ENCODE peak calls at places on chromosomes 1 and 21, in seven cellular contexts. K, G, X, A, Z, Y and E are unnamed samples.

GRCh38 chr1:38041941-38042834 is 4.4 kb downstream of the POU3F1 start:
- DNase-seq in K (no peak), G (no peak), X (no peak), A (no peak), Z (no peak), Y (no peak), E (no peak)

GRCh38 chr1:69223156-69223555 is 344.6 kb upstream of the LRRC7 start:
- DNase-seq in K (no peak), G (no peak), X (no peak), A (no peak), Z (no peak), Y (no peak), E (no peak)

GRCh38 chr1:52927219-52928082 is at the start of gene SCP2:
- DNase-seq in K (peak), G (peak), X (peak), A (peak), Z (peak), Y (peak), E (peak)

GRCh38 chr1:171803461-171804022 is 22.1 kb downstream of the METTL13 start:
- DNase-seq in K (no peak), G (no peak), X (no peak), A (no peak), Z (no peak), Y (no peak), E (no peak)

GRCh38 chr1:186960866-186961265 is 132.1 kb downstream of the PLA2G4A start:
- DNase-seq in K (no peak), G (no peak), X (no peak), A (no peak), Z (no peak), Y (no peak), E (no peak)

GRCh38 chr1:240171907-240172306 is 80.2 kb downstream of the FMN2 start:
- DNase-seq in K (no peak), G (no peak), X (no peak), A (no peak), Z (no peak), Y (no peak), E (no peak)

GRCh38 chr1:226457307-226457712 is 49.4 kb upstream of the PARP1 start:
- DNase-seq in K (no peak), G (peak), X (no peak), A (no peak), Z (peak), Y (no peak), E (no peak)

GRCh38 chr1:52595061-52595460 is 7.1 kb upstream of the GPX7 start:
- DNase-seq in K (no peak), G (no peak), X (no peak), A (no peak), Z (no peak), Y (no peak), E (no peak)

GRCh38 chr1:80349218-80349617 is 1342.7 kb upstream of the ADGRL4 start:
- DNase-seq in K (no peak), G (no peak), X (no peak), A (no peak), Z (no peak), Y (no peak), E (no peak)

GRCh38 chr1:162536511-162536910 is 25.0 kb upstream of the UAP1 start:
- DNase-seq in K (peak), G (no peak), X (peak), A (peak), Z (no peak), Y (no peak), E (peak)

GRCh38 chr1:112626193-112626592 is 6.6 kb downstream of the CAPZA1 start:
- DNase-seq in K (no peak), G (no peak), X (no peak), A (no peak), Z (no peak), Y (no peak), E (no peak)

GRCh38 chr1:23936481-23937176 is 23.0 kb upstream of the PNRC2 start:
- DNase-seq in K (no peak), G (no peak), X (no peak), A (no peak), Z (no peak), Y (no peak), E (peak)

GRCh38 chr1:211324992-211325775 is 1.4 kb upstream of the TRAF5 start:
- DNase-seq in K (no peak), G (no peak), X (no peak), A (no peak), Z (no peak), Y (no peak), E (no peak)

GRCh38 chr1:234941711-234942320 is 186.8 kb downstream of the TOMM20 start:
- DNase-seq in K (no peak), G (no peak), X (no peak), A (peak), Z (no peak), Y (no peak), E (peak)

GRCh38 chr1:12436817-12437599 is 181.0 kb downstream of the DHRS3 start:
- DNase-seq in K (peak), G (no peak), X (peak), A (peak), Z (no peak), Y (no peak), E (peak)

GRCh38 chr1:105427543-105427942 is 1628.9 kb upstream of the PRMT6 start:
- DNase-seq in K (no peak), G (no peak), X (peak), A (no peak), Z (no peak), Y (no peak), E (no peak)

GRCh38 chr1:39539252-39539790 is 37.3 kb downstream of the PABPC4 start:
- DNase-seq in K (peak), G (peak), X (peak), A (peak), Z (peak), Y (peak), E (peak)

GRCh38 chr1:3261007-3261968 is 192.3 kb downstream of the PRDM16 start:
- DNase-seq in K (no peak), G (no peak), X (no peak), A (peak), Z (no peak), Y (no peak), E (no peak)

GRCh38 chr1:1577367-1578011 is 2.8 kb upstream of the SSU72 start:
- DNase-seq in K (no peak), G (no peak), X (no peak), A (no peak), Z (no peak), Y (peak), E (no peak)

GRCh38 chr1:212667223-212668139 is 32.2 kb downstream of the BATF3 start:
- DNase-seq in K (peak), G (peak), X (peak), A (peak), Z (peak), Y (no peak), E (peak)

GRCh38 chr1:59071289-59071688 is 225.6 kb upstream of the FGGY start:
- DNase-seq in K (no peak), G (peak), X (peak), A (no peak), Z (no peak), Y (peak), E (no peak)

GRCh38 chr1:174296309-174296708 is 137.0 kb downstream of the RABGAP1L start:
- DNase-seq in K (no peak), G (no peak), X (no peak), A (no peak), Z (no peak), Y (no peak), E (no peak)

GRCh38 chr1:174301295-174302077 is 142.2 kb downstream of the RABGAP1L start:
- DNase-seq in K (no peak), G (no peak), X (no peak), A (no peak), Z (no peak), Y (no peak), E (no peak)

GRCh38 chr1:174297351-174297750 is 138.0 kb downstream of the RABGAP1L start:
- DNase-seq in K (no peak), G (no peak), X (no peak), A (no peak), Z (no peak), Y (no peak), E (no peak)
- TF ChIP-seq CTCF in K (no peak), G (no peak), X (no peak), A (no peak), Z (no peak), Y (no peak), E (no peak)

DNA sequence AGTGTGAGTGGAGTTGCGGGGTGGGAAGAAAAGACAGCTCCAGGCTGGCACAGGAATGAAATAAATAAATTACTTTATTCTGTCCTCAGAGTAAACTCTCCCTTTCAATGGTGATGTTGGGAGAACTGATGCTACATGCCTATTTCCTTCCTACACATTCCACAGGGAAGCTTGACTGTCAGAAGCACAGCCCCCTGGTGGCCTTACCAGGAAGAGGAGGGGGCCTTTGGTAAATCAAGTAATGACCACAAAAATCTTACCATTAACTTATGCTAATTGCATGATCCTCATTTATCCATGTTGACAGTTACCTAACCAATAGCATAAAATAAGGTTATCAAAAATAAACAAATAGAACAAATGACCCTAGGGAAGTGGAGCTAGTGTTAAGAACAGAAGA is 605.0 kb upstream of the PKN2 start:
- DNase-seq in K (no peak), G (no peak), X (peak), A (peak), Z (peak), Y (no peak), E (no peak)
- TF ChIP-seq CTCF in K (no peak), G (no peak), X (peak), A (peak), Z (peak), Y (no peak), E (peak)

DNA sequence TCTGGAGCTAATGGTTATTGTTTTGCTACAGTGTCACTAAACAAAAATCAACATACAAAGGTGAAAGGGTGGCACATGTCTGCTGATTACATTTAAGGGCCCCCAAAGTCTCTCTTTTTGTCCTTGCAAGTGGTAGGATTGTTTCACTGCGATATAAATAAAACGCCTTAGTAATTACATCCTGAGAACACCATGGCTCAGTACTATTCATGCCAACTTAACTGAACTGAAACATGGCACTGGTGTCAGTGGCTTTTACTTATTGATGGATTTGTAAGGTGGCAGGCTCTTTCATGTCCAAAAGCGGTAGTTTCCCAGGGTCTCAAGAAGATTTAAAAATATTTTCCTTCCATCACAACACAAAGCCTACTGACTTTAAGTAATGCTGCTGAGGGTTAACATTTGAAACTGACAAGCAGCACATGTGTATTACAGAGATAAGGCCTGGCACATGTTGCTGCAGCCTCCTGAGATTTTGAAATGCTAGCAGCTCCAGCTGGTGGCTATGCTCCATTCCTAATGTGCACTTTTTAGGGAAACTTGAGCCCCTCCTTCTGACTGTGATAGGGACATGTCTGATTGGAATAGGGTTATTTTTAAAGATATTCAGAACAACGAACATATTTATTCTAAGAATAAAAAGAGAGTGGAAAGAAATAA is 86.8 kb downstream of the ATP1B1 start:
- DNase-seq in K (no peak), G (no peak), X (no peak), A (peak), Z (no peak), Y (no peak), E (no peak)
- TF ChIP-seq CTCF in K (no peak), G (no peak), X (no peak), A (no peak), Z (no peak), Y (no peak), E (no peak)

GRCh38 chr1:219544163-219544846 is 68.6 kb downstream of the ZC3H11B start:
- DNase-seq in K (no peak), G (no peak), X (peak), A (peak), Z (no peak), Y (no peak), E (no peak)
- TF ChIP-seq CTCF in K (no peak), G (peak), X (peak), A (peak), Z (no peak), Y (no peak), E (no peak)

GRCh38 chr1:178300350-178300699 is 196.4 kb downstream of the CLEC20A start:
- DNase-seq in K (no peak), G (no peak), X (no peak), A (no peak), Z (no peak), Y (no peak), E (no peak)

GRCh38 chr1:178291166-178291565 is 197.3 kb downstream of the RASAL2 start:
- DNase-seq in K (no peak), G (no peak), X (no peak), A (no peak), Z (no peak), Y (no peak), E (no peak)

GRCh38 chr1:178294654-178295053 is 200.8 kb downstream of the RASAL2 start:
- DNase-seq in K (no peak), G (no peak), X (no peak), A (no peak), Z (no peak), Y (no peak), E (no peak)
- TF ChIP-seq CTCF in K (no peak), G (no peak), X (no peak), A (no peak), Z (peak), Y (no peak), E (peak)

GRCh38 chr21:28834335-28835238 is 158.1 kb downstream of the LTN1 start:
- DNase-seq in K (no peak), G (no peak), X (no peak), A (no peak), Z (no peak), Y (peak), E (no peak)
- TF ChIP-seq CTCF in K (no peak), G (no peak), X (no peak), A (no peak), Z (no peak), Y (no peak), E (peak)

GRCh38 chr1:218996362-218996761 is 177.3 kb upstream of the LYPLAL1 start:
- DNase-seq in K (no peak), G (no peak), X (no peak), A (no peak), Z (no peak), Y (no peak), E (peak)
- TF ChIP-seq CTCF in K (no peak), G (no peak), X (no peak), A (no peak), Z (peak), Y (no peak), E (peak)

DNA sequence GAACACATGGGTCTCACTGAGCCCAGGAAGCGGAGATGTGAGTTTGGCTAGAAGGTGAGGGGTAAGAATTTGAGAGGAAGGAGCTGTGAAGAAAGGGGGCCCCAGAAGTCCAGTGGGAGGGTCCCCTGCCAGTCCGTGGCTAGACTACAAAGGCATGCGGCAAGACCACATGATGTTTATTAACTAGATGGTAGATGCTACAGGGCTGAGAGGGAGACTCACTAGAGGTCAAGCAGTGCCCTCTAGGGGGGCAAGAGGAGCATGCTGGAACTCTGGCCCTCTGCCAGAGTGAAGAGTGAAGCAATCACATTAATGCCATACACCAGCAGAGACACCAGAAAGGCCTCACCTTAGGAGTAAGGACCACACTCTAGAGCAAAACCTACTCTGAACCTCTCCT is 12.2 kb downstream of the KIAA0319L start:
- DNase-seq in K (peak), G (peak), X (no peak), A (no peak), Z (peak), Y (no peak), E (no peak)
- TF ChIP-seq CTCF in K (no peak), G (peak), X (peak), A (no peak), Z (no peak), Y (no peak), E (peak)

DNA sequence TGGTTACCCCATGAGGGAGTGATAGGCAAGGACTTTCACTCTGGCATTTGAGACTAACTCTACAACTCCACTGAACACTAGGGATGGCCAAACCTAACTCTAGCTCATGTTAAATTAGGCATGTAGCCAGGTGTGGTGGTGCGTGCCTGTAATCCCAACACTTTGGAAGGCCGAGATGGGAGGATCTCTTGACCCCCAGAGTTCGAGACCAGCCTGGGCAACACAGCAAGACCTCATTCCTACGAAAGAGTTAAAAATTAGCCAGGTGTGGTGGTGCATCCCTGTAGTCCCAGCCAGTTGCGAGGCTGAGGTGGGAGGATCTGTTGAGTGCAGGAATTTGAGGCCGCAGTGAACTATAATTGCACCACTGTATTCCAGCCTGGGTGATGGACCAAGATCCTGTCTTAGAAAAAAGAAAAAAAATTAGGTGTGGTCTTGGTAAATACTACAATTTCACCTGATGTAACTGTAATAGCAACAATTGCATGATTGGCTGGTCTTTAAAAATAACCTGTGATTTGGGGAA is 81.2 kb upstream of the ARHGAP29 start:
- DNase-seq in K (no peak), G (no peak), X (no peak), A (no peak), Z (no peak), Y (no peak), E (no peak)
- TF ChIP-seq CTCF in K (no peak), G (no peak), X (no peak), A (no peak), Z (no peak), Y (no peak), E (no peak)